ENCODE peak calls at places on chromosomes 12 and 14, in five cellular contexts. J is GM13977, C is GF-D8, E is fibroblast of the conjunctiva, X is NCI-H524. M is an unnamed sample.

GRCh38 chr12:124044809-124045321 is 71.8 kb downstream of the ZNF664 start:
- DNase-seq in J (no peak), C (no peak), E (no peak), X (no peak), M (no peak)

GRCh38 chr14:75427126-75427481 is 718 bp upstream of the JDP2 start:
- DNase-seq in J (peak), C (no peak), E (no peak), X (no peak), M (peak)

GRCh38 chr14:75067212-75067611 is 2.2 kb upstream of the ZC2HC1C start:
- DNase-seq in J (no peak), C (no peak), E (no peak), X (no peak), M (no peak)

GRCh38 chr14:76961631-76962302 is 66.7 kb downstream of the IRF2BPL start:
- DNase-seq in J (peak), C (peak), E (peak), X (no peak), M (peak)

GRCh38 chr14:104536942-104537612 is 42.5 kb upstream of the C14orf180 start:
- DNase-seq in J (no peak), C (no peak), E (peak), X (no peak), M (no peak)

GRCh38 chr12:2492166-2492705 is 302.5 kb upstream of the FKBP4 start:
- DNase-seq in J (no peak), C (no peak), E (no peak), X (no peak), M (no peak)

GRCh38 chr12:10408842-10409241 is 715 bp downstream of the KLRC4 start:
- DNase-seq in J (no peak), C (no peak), E (no peak), X (no peak), M (no peak)

GRCh38 chr12:51361419-51362016 is 15.0 kb upstream of the CELA1 start:
- DNase-seq in J (no peak), C (no peak), E (no peak), X (no peak), M (no peak)

GRCh38 chr12:102691773-102692555 is 211.6 kb upstream of the IGF1 start:
- DNase-seq in J (no peak), C (no peak), E (no peak), X (no peak), M (no peak)

GRCh38 chr12:52903285-52903854 is 1.5 kb downstream of the KRT8 start:
- DNase-seq in J (peak), C (no peak), E (peak), X (peak), M (peak)

GRCh38 chr12:66674495-66675122 is 4.3 kb downstream of the GRIP1 start:
- DNase-seq in J (no peak), C (no peak), E (no peak), X (no peak), M (no peak)

GRCh38 chr12:52975204-52975603 is 26.3 kb downstream of the KRT18 start:
- DNase-seq in J (no peak), C (no peak), E (no peak), X (no peak), M (no peak)

GRCh38 chr12:182381-182883 is 31.5 kb downstream of the SLC6A12 start:
- DNase-seq in J (no peak), C (no peak), E (no peak), X (no peak), M (no peak)

M was measured in GM20000.